ENCODE peak calls at places on chromosomes 13 and 19, in five cellular contexts. G is AG20443, E is T-helper 17 cell, X is fibroblast of lung, N is naive B cell. T is an unnamed sample.

GRCh38 chr13:73754727-73755292 is 379.4 kb downstream of the KLF12 start:
- DNase-seq in G (peak; percentile 49), X (peak; percentile 56), N (peak; percentile 32), E (peak; percentile 11), T (no peak)

GRCh38 chr13:20525144-20525600 is 485 bp downstream of the CRYL1 start:
- DNase-seq in X (peak; percentile 6), G (no peak), N (no peak), E (no peak), T (peak; percentile 34)

GRCh38 chr13:21333186-21333585 is 125.9 kb downstream of the ZDHHC20 start:
- DNase-seq in X (peak; percentile 59), N (no peak), E (no peak), G (no peak), T (no peak)

GRCh38 chr19:6042776-6043726 is 65.1 kb upstream of the RANBP3 start:
- DNase-seq in E (no peak), G (no peak), N (no peak), X (no peak), T (no peak)

GRCh38 chr13:49938921-49939320 is 2.8 kb upstream of the SPRYD7 start:
- DNase-seq in E (no peak), G (no peak), X (no peak), N (no peak), T (no peak)

GRCh38 chr19:6212403-6213265 is 67.1 kb downstream of the MLLT1 start:
- DNase-seq in X (no peak), N (no peak), E (no peak), G (no peak), T (peak; percentile 13)

GRCh38 chr19:42422092-42422575 is 5.1 kb downstream of the LIPE start:
- DNase-seq in G (peak; percentile 5), E (no peak), N (no peak), X (no peak), T (no peak)

GRCh38 chr19:13861714-13862531 is 15.0 kb upstream of the NANOS3 start:
- DNase-seq in E (peak; percentile 86), N (peak; percentile 85), X (peak; percentile 85), G (peak; percentile 93), T (peak; percentile 92)

GRCh38 chr19:47004012-47004465 is 15.6 kb upstream of the NPAS1 start:
- DNase-seq in G (peak; percentile 33), X (no peak), E (no peak), N (no peak), T (no peak)

T was measured in psoas muscle.